ENCODE peak calls at places on chromosomes 2 and 18, in four cellular contexts. One of them, this sample, is unnamed.
A peak's percentile ranks its signal among the peaks of the same experiment; 100 is the strongest.

GRCh38 chr2:112709703-112710102 is 11.1 kb upstream of the NT5DC4 start:
- DNase-seq in GM12878: no peak
- DNase-seq in SK-N-SH: no peak
- DNase-seq in K562: no peak
- DNase-seq in this sample: no peak

GRCh38 chr2:38526195-38526594 is 76.5 kb downstream of the HNRNPLL start:
- DNase-seq in GM12878: no peak
- DNase-seq in SK-N-SH: no peak
- DNase-seq in K562: no peak
- DNase-seq in this sample: no peak

GRCh38 chr2:40716879-40717278 is 265.0 kb upstream of the SLC8A1 start:
- DNase-seq in K562: no peak
- DNase-seq in GM12878: no peak
- DNase-seq in SK-N-SH: no peak
- DNase-seq in this sample: no peak

GRCh38 chr2:157837851-157838441 is 38.2 kb downstream of the ACVR1 start:
- DNase-seq in SK-N-SH: peak; percentile 64
- DNase-seq in K562: no peak
- DNase-seq in GM12878: no peak
- DNase-seq in this sample: peak; percentile 66

GRCh38 chr18:10797882-10798281 is 272.1 kb downstream of the NAPG start:
- DNase-seq in GM12878: no peak
- DNase-seq in SK-N-SH: no peak
- DNase-seq in K562: no peak
- DNase-seq in this sample: no peak

GRCh38 chr2:25982273-25982967 is at the start of gene KIF3C:
- DNase-seq in K562: peak; percentile 89
- DNase-seq in GM12878: no peak
- DNase-seq in SK-N-SH: peak; percentile 95
- DNase-seq in this sample: peak; percentile 66

GRCh38 chr2:127985026-127985734 is 42.7 kb downstream of the SAP130 start:
- DNase-seq in K562: no peak
- DNase-seq in GM12878: no peak
- DNase-seq in SK-N-SH: no peak
- DNase-seq in this sample: peak; percentile 95

GRCh38 chr18:30177056-30177455 is 865.5 kb downstream of the DSC3 start:
- DNase-seq in GM12878: no peak
- DNase-seq in K562: no peak
- DNase-seq in SK-N-SH: no peak
- DNase-seq in this sample: no peak

GRCh38 chr2:126792186-126792585 is 106.5 kb upstream of the TEX51 start:
- DNase-seq in SK-N-SH: no peak
- DNase-seq in K562: no peak
- DNase-seq in GM12878: no peak
- DNase-seq in this sample: no peak

GRCh38 chr2:86608832-86609231 is 14.8 kb downstream of the RNF103 start:
- DNase-seq in SK-N-SH: no peak
- DNase-seq in GM12878: no peak
- DNase-seq in K562: no peak
- DNase-seq in this sample: no peak

GRCh38 chr2:33441235-33441810 is 35.1 kb upstream of the RASGRP3 start:
- DNase-seq in SK-N-SH: peak; percentile 56
- DNase-seq in GM12878: no peak
- DNase-seq in K562: peak; percentile 23
- DNase-seq in this sample: peak; percentile 34

GRCh38 chr2:40200516-40200915 is 251.4 kb downstream of the SLC8A1 start:
- DNase-seq in SK-N-SH: no peak
- DNase-seq in K562: no peak
- DNase-seq in GM12878: no peak
- DNase-seq in this sample: no peak

GRCh38 chr2:119483896-119484718 is 40.2 kb downstream of the SCTR start:
- DNase-seq in SK-N-SH: no peak
- DNase-seq in GM12878: no peak
- DNase-seq in K562: no peak
- DNase-seq in this sample: no peak
- TF ChIP-seq SIN3A in SK-N-SH: no peak
- TF ChIP-seq SIN3A in GM12878: no peak
- TF ChIP-seq SIN3A in K562: no peak
- TF ChIP-seq SIN3A in this sample: no peak

DNA sequence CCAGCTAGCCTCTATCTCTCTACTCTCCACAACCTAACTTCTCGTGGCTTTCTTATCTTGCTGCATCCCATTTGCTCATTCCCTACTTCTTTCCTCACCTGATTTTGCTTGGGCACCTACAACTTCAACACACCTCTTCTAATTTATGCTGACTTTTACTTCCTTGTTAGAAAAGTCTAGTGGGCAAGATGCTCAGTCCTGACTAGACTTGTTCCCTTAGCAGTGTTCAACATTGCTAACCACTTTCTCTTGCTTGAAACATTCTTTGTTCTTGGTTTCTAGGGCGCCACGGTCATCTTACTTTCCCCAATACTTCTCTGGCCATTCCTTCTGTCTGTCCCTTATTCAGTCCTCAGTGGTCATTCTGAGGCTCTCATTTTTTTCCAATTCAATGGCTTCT is 454.7 kb upstream of the CWC22 start:
- DNase-seq in GM12878: no peak
- DNase-seq in K562: no peak
- DNase-seq in SK-N-SH: no peak
- DNase-seq in this sample: no peak
- TF ChIP-seq NFIC in GM12878: no peak
- TF ChIP-seq NFIC in K562: no peak
- TF ChIP-seq NFIC in SK-N-SH: no peak
- TF ChIP-seq NFIC in this sample: no peak

DNA sequence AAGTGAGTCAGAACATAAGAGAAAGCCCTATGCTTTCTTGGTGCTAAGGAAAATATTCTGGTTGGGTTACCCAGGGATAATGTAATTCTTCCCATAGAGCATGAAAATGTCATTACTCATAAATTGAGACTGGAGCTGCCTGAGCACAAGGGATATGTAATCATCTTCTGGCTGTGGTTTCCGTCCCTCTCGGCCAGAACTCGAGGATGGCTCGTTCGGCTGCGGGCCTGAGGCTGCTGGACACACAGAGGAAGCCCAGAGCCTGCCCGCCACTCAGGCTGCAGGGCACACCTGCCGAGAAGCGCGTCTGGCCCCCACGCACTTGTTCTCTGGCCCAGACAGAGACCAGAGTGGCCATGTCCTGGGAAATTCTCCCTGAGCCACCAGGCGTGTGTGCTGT is 104.9 kb downstream of the ASAP2 start:
- DNase-seq in K562: no peak
- DNase-seq in SK-N-SH: peak; percentile 85
- DNase-seq in GM12878: no peak
- DNase-seq in this sample: no peak
- TF ChIP-seq SIN3A in K562: no peak
- TF ChIP-seq SIN3A in SK-N-SH: no peak
- TF ChIP-seq SIN3A in GM12878: no peak
- TF ChIP-seq SIN3A in this sample: no peak

DNA sequence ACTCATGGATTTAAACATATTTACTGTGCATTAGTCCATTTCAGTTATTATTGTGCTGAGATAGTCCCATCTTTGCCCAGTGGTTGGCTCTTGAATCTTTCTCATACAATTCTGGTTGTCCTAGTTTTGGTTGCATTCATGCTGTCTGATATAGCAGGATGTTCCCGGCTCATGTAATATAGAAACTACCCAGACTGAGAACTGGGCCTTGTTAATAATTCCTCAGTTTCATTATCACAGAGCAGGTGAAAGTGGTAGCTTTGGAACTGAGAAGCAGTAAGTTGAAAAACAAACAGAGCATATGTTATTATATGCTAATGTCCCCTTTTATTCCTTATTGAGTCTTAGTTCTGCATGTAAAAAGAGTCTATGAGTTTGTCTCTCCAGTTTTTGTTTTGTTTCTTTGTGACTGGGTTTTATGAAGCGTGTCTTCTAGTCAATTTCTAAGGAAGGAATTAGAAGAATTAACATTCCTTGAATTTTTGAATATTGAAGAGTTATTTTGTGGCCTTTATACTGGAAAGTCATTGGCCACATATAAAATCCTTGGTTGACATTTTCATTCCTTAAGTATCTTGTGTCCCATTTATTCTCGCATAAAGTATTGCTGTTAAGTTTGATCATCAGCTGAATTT is 43.3 kb downstream of the EIF5B start:
- DNase-seq in K562: no peak
- DNase-seq in GM12878: no peak
- DNase-seq in SK-N-SH: no peak
- DNase-seq in this sample: no peak
- TF ChIP-seq NFIC in K562: no peak
- TF ChIP-seq NFIC in GM12878: no peak
- TF ChIP-seq NFIC in SK-N-SH: no peak
- TF ChIP-seq NFIC in this sample: no peak

DNA sequence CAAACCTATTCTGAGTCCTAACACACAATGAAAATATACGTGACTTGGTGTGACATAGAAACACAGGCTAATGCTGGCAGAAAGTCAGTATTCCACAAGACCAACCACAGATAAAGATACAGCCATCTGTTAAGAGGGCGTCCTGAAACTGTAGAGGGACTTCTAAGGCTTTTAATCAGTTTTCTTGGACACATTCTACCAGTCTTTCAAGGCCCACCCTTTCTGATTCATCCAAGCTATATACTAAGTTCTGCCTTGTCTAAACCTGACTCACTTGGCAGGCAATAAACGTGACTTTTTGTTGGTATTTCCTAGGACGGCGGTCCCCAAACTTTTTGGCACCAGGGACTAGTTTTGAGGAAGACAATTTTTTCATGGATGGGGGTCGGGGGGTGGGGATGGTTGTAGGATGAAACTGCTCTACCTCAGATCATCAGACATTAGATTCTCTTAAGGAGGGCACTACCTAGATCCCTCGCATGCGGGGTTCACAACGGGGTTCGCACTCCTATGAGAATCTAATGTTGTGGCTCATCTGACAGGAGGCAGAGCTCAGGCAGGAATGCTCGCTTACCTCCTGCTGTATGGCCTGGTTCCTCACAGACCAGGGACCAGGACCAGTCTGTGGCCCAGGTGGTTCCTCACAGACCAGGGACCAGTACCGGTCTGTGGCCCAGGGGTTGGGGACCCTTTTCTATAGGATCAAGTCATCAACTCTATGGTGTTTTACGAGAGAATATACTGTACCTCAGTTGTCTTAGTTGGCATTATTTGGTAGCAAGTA is 61.4 kb downstream of the SP3 start:
- DNase-seq in K562: no peak
- DNase-seq in SK-N-SH: no peak
- DNase-seq in GM12878: no peak
- DNase-seq in this sample: no peak
- TF ChIP-seq SIN3A in K562: no peak
- TF ChIP-seq SIN3A in SK-N-SH: no peak
- TF ChIP-seq SIN3A in GM12878: no peak
- TF ChIP-seq SIN3A in this sample: no peak

GRCh38 chr2:4246364-4247131 is 543.2 kb downstream of the DCDC2C start:
- DNase-seq in K562: no peak
- DNase-seq in SK-N-SH: no peak
- DNase-seq in GM12878: no peak
- DNase-seq in this sample: no peak

DNA sequence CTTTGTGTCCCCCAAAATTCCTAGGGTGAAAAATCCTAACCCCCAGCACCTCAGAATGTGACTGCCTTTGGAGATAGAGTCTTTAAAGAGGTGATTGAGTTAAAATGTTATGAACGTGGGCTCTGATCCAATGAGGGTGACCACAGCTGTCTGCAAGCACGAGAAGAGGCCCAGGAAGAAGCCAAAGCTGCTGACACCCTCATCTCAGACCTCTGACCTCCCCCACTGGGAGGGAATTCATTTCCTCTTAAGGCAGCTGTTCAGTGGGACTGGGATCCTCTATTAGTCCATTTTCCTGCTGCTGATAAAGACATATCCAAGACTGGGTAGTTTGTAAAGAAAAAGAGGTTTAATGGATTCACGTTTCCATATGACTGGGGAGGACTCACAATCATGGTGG is 544.4 kb downstream of the DCDC2C start:
- DNase-seq in GM12878: no peak
- DNase-seq in K562: no peak
- DNase-seq in SK-N-SH: no peak
- DNase-seq in this sample: no peak
- TF ChIP-seq NFIC in GM12878: no peak
- TF ChIP-seq NFIC in K562: no peak
- TF ChIP-seq NFIC in SK-N-SH: no peak
- TF ChIP-seq NFIC in this sample: no peak

GRCh38 chr2:70930371-70931329 is 5.0 kb upstream of the ATP6V1B1 start:
- DNase-seq in SK-N-SH: no peak
- DNase-seq in K562: no peak
- DNase-seq in GM12878: no peak
- DNase-seq in this sample: no peak

GRCh38 chr2:70926042-70926441 is 9.7 kb upstream of the ATP6V1B1 start:
- DNase-seq in K562: no peak
- DNase-seq in SK-N-SH: no peak
- DNase-seq in GM12878: no peak
- DNase-seq in this sample: no peak

GRCh38 chr2:70927641-70928040 is 8.1 kb upstream of the ATP6V1B1 start:
- DNase-seq in SK-N-SH: no peak
- DNase-seq in K562: no peak
- DNase-seq in GM12878: no peak
- DNase-seq in this sample: no peak

GRCh38 chr2:70927138-70927537 is 8.6 kb upstream of the ATP6V1B1 start:
- DNase-seq in K562: no peak
- DNase-seq in SK-N-SH: no peak
- DNase-seq in GM12878: no peak
- DNase-seq in this sample: no peak

DNA sequence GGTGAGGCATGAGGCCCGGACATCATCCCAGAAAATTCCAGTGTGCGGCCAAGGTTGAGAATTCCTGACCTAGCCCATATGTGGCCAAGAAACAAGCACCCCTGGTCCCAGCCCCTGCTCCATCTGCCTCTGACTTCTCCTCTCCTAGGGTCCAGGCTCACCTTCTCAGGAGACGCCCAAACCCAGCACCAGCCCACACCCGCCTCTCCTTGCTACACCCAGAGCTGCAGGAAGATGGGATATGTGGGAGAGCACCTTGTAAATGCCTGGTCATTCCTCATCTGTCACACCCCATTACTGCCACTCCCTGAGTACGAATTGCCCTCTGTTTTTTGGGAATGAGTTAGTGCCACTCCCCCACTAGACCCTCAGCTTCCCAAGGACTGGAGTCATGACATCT is 7.3 kb upstream of the ATP6V1B1 start:
- DNase-seq in GM12878: no peak
- DNase-seq in K562: no peak
- DNase-seq in SK-N-SH: no peak
- DNase-seq in this sample: no peak
- TF ChIP-seq SIN3A in GM12878: no peak
- TF ChIP-seq SIN3A in K562: no peak
- TF ChIP-seq SIN3A in SK-N-SH: no peak
- TF ChIP-seq SIN3A in this sample: no peak

GRCh38 chr18:45671366-45671765 is 52.6 kb upstream of the SLC14A1 start:
- DNase-seq in SK-N-SH: no peak
- DNase-seq in K562: no peak
- DNase-seq in GM12878: no peak
- DNase-seq in this sample: no peak
- TF ChIP-seq NFIC in SK-N-SH: no peak
- TF ChIP-seq NFIC in K562: no peak
- TF ChIP-seq NFIC in GM12878: no peak
- TF ChIP-seq NFIC in this sample: no peak

GRCh38 chr2:143522699-143523098 is 393.5 kb downstream of the ARHGAP15 start:
- DNase-seq in GM12878: no peak
- DNase-seq in K562: no peak
- DNase-seq in SK-N-SH: no peak
- DNase-seq in this sample: no peak
- TF ChIP-seq SIN3A in GM12878: no peak
- TF ChIP-seq SIN3A in K562: no peak
- TF ChIP-seq SIN3A in SK-N-SH: no peak
- TF ChIP-seq SIN3A in this sample: no peak